ENCODE peak calls at places on chromosome 9, in nine cellular contexts. E is neural progenitor cell, X is ovary, I is left ventricle myocardium inferior, J is substantia nigra, V is AG04450, F is cardiac muscle cell, B is sigmoid colon, G is adrenal gland. M is an unnamed sample.

GRCh38 chr9:136012651-136013050 is 51.5 kb upstream of the UBAC1 start:
- DNase-seq in V (no peak), J (no peak), X (peak), B (peak), G (peak), E (no peak), F (peak), I (peak), M (no peak)

GRCh38 chr9:69168709-69169217 is 5.3 kb upstream of the TJP2 start:
- DNase-seq in J (no peak), V (no peak), G (no peak), B (no peak), E (no peak), X (no peak), I (no peak), F (peak), M (no peak)

GRCh38 chr9:97985058-97985861 is 2.1 kb downstream of the ANP32B start:
- DNase-seq in F (peak), V (no peak), B (peak), J (no peak), E (peak), G (no peak), X (peak), I (no peak), M (peak)

GRCh38 chr9:109026306-109026705 is 13.0 kb upstream of the CTNNAL1 start:
- DNase-seq in V (no peak), J (no peak), X (no peak), E (peak), I (no peak), F (no peak), G (no peak), B (no peak), M (no peak)

GRCh38 chr9:22682536-22683392 is 236.1 kb downstream of the DMRTA1 start:
- DNase-seq in G (no peak), B (no peak), I (no peak), F (no peak), E (no peak), X (no peak), V (peak), J (no peak), M (no peak)

GRCh38 chr9:4585135-4585534 is 77.0 kb upstream of the PLPP6 start:
- DNase-seq in V (no peak), E (no peak), F (no peak), J (no peak), I (no peak), X (no peak), G (no peak), B (no peak), M (no peak)

GRCh38 chr9:137183980-137184595 is 4.3 kb downstream of the ANAPC2 start:
- DNase-seq in X (no peak), G (no peak), I (no peak), J (no peak), B (no peak), E (no peak), F (no peak), V (no peak), M (no peak)

GRCh38 chr9:114046876-114047275 is 31.2 kb downstream of the AMBP start:
- DNase-seq in J (no peak), B (no peak), E (no peak), X (no peak), I (no peak), V (no peak), G (no peak), F (peak), M (no peak)

GRCh38 chr9:2872307-2872940 is 28.5 kb upstream of the PUM3 start:
- DNase-seq in V (no peak), X (no peak), F (peak), J (no peak), E (peak), G (no peak), B (no peak), I (no peak), M (no peak)

GRCh38 chr9:12853021-12853420 is 78.2 kb downstream of the LURAP1L start:
- DNase-seq in B (no peak), V (no peak), F (no peak), G (no peak), E (no peak), J (no peak), I (no peak), X (no peak), M (no peak)

GRCh38 chr9:4798281-4798680 is 5.5 kb downstream of the RCL1 start:
- DNase-seq in I (no peak), J (no peak), B (no peak), G (no peak), E (no peak), F (no peak), X (no peak), V (no peak), M (no peak)

GRCh38 chr9:118686940-118687339 is 682.3 kb downstream of the BRINP1 start:
- DNase-seq in F (no peak), X (no peak), J (no peak), V (no peak), I (no peak), G (no peak), E (no peak), B (no peak), M (no peak)

GRCh38 chr9:122991370-122991830 is 42.1 kb upstream of the GPR21 start:
- DNase-seq in J (no peak), B (no peak), V (peak), I (no peak), G (peak), E (peak), F (peak), X (peak), M (no peak)

GRCh38 chr9:613771-614347 is 227.6 kb upstream of the DMRT1 start:
- DNase-seq in G (peak), I (peak), B (peak), J (peak), F (peak), V (peak), X (peak), E (peak), M (peak)

GRCh38 chr9:109452761-109453160 is 45.3 kb downstream of the PTPN3 start:
- DNase-seq in J (no peak), V (no peak), F (peak), E (no peak), G (no peak), B (no peak), X (no peak), I (no peak), M (no peak)

GRCh38 chr9:36905101-36906066 is 128.7 kb downstream of the PAX5 start:
- DNase-seq in X (no peak), G (no peak), E (peak), V (no peak), J (no peak), F (no peak), B (no peak), I (no peak), M (no peak)

GRCh38 chr9:100597236-100597635 is 19.4 kb downstream of the CAVIN4 start:
- DNase-seq in G (no peak), J (no peak), X (no peak), V (no peak), B (no peak), E (no peak), I (no peak), F (no peak), M (no peak)

GRCh38 chr9:133027134-133027533 is 3.7 kb upstream of the GTF3C5 start:
- DNase-seq in X (no peak), F (no peak), I (no peak), G (no peak), E (no peak), J (no peak), V (no peak), B (no peak), M (no peak)

GRCh38 chr9:96057155-96057554 is 181.7 kb downstream of the ERCC6L2 start:
- DNase-seq in I (no peak), X (no peak), E (no peak), V (no peak), F (no peak), J (no peak), G (no peak), B (no peak), M (no peak)

GRCh38 chr9:110076894-110077725 is 130.8 kb downstream of the C9orf152 start:
- DNase-seq in B (no peak), E (no peak), J (no peak), X (no peak), G (no peak), I (no peak), V (no peak), F (peak), M (no peak)

GRCh38 chr9:132673355-132673754 is 3.1 kb downstream of the GTF3C4 start:
- DNase-seq in F (peak), V (no peak), B (no peak), X (no peak), J (no peak), I (no peak), E (peak), G (no peak), M (no peak)

GRCh38 chr9:33350310-33350709 is 52.1 kb downstream of the AQP7 start:
- DNase-seq in V (peak), J (no peak), E (no peak), X (no peak), I (no peak), G (no peak), F (peak), B (no peak), M (no peak)

GRCh38 chr9:121860213-121860612 is 208.8 kb downstream of the DAB2IP start:
- DNase-seq in G (no peak), I (no peak), V (no peak), J (no peak), B (no peak), X (no peak), E (no peak), F (no peak), M (no peak)

GRCh38 chr9:4327504-4328191 is 27.8 kb upstream of the GLIS3 start:
- DNase-seq in E (peak), G (no peak), I (no peak), B (no peak), X (no peak), V (peak), J (no peak), F (peak), M (no peak)

GRCh38 chr9:74496819-74497749 is at the start of gene RORB:
- DNase-seq in E (peak), I (peak), B (peak), G (peak), V (no peak), F (peak), X (no peak), J (peak), M (peak)

DNA sequence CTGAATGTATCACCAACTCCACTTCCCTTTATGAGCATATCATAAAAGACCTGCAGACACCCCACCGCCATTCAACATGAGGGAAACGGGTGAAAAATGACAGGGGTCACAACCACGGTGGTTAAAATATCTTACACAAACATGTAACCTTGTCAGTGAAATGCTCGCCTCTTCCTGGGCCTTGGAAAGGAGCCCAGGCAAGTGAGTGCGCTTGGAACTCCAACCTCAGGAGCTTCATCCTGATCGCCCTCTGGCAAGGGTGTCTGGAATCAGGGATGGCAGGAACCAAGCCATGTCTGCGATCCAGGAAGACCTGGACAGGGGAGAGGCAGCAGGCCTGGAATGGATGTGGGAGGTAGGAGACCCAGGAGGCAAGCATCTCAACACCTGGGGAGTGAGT is 282.7 kb downstream of the GAS1 start:
- DNase-seq in V (no peak), X (no peak), J (no peak), B (no peak), E (no peak), F (peak), I (no peak), G (no peak), M (no peak)
- H3K27ac ChIP-seq in V (no peak), X (no peak), J (no peak), B (no peak), E (no peak), F (no peak), I (no peak), G (no peak), M (no peak)

DNA sequence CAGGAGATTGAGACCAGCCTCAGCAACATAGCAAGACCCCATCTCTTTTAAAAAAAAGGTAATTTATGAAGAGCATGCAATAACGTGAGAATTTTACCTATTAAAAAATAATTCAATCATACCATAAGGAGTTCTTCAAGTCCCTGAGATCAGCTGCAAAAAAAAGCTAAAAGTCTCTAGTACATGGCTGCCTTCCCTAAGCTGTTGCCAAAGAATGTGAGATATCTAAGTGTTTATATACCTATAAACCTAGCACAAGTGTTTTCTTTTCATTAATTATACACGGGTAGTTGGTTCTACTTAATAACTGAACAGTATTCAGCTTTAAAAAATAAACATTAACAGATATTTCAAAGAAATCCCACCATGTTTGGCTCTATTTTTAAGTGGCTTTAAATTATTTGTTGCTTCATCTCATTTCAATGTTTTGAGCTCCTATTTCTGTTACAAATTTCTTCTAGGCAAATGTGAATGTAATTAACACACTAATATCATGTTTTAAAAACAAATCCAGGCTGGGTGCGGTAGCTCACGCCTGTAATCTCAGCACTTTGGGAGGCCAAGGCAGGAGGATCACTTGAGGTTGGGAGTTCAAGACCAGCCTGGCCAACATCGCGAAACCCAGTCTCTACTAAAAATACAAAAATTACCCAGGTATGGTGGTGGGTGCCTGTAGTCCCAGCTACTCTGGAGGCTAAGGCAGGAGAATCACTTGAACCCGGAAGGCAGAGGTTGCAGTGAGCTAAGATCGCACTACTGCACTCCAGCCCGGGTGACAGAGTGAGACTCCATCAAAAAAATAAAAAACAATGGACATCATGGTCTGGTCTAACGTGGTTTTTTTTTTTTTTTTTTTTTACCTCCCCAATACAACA is 25.7 kb downstream of the FNBP1 start:
- DNase-seq in J (no peak), E (no peak), X (no peak), G (no peak), B (no peak), F (no peak), I (no peak), V (no peak), M (no peak)
- H3K27ac ChIP-seq in J (no peak), E (no peak), X (no peak), G (no peak), B (peak), F (no peak), I (no peak), V (peak), M (peak)

GRCh38 chr9:28056006-28056405 is 482.7 kb upstream of the C9orf72 start:
- DNase-seq in E (no peak), F (no peak), B (no peak), X (no peak), I (no peak), J (no peak), G (no peak), V (no peak), M (no peak)
- H3K27ac ChIP-seq in E (no peak), F (no peak), B (no peak), X (no peak), I (no peak), J (no peak), G (no peak), V (no peak), M (no peak)

DNA sequence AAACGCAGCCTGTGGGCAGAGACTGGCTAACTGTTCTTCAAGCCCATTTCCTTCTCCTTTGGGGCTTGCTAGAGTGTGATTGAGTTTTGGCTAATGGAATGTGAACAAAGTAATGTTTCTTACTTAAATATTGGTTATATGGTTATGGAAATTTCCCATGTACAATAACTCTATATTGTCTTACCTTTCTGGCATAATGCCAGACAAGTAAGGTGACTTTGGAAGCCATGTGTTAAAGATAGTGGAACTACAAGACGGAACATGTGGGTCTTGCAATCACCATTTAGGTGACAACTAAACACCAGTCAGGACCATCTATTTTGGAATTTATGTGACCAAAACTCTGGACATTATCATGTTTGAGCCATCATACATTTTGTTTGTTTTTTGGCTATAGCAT is 260.2 kb downstream of the CCDC171 start:
- DNase-seq in J (no peak), B (no peak), I (no peak), E (no peak), F (no peak), V (no peak), G (no peak), X (no peak), M (no peak)
- H3K27ac ChIP-seq in J (no peak), B (no peak), I (no peak), E (no peak), F (no peak), V (no peak), G (no peak), X (no peak), M (no peak)